ENCODE peak calls at places on chromosomes 6 and 20, in four cellular contexts. E is HepG2, Q is K562, U is GM12878. W is an unnamed sample.

GRCh38 chr6:30171677-30172471 is 8.5 kb downstream of the TRIM15 start:
- DNase-seq in U (no peak), E (no peak), Q (no peak), W (no peak)

GRCh38 chr6:87742106-87742505 is 40.1 kb upstream of the AKIRIN2 start:
- DNase-seq in U (no peak), Q (no peak), E (no peak), W (no peak)

GRCh38 chr6:39223535-39223934 is 5.7 kb downstream of the KCNK5 start:
- DNase-seq in E (no peak), U (no peak), Q (no peak), W (no peak)

GRCh38 chr6:150739711-150740349 is 125.7 kb upstream of the MTHFD1L start:
- DNase-seq in U (no peak), Q (no peak), E (no peak), W (no peak)

GRCh38 chr20:58327211-58327610 is 17.7 kb downstream of the RAB22A start:
- DNase-seq in E (peak), U (no peak), Q (peak), W (no peak)

GRCh38 chr6:106181664-106182418 is 95.7 kb downstream of the PRDM1 start:
- DNase-seq in Q (no peak), U (peak), E (no peak), W (no peak)

GRCh38 chr6:122207794-122208193 is 191.7 kb upstream of the HSF2 start:
- DNase-seq in Q (no peak), U (no peak), E (no peak), W (no peak)

GRCh38 chr6:106334646-106335448 is 9.3 kb upstream of the ATG5 start:
- DNase-seq in Q (peak), E (peak), U (no peak), W (no peak)

GRCh38 chr6:4920914-4921410 is 82.9 kb downstream of the RPP40 start:
- DNase-seq in E (no peak), U (no peak), Q (no peak), W (no peak)

DNA sequence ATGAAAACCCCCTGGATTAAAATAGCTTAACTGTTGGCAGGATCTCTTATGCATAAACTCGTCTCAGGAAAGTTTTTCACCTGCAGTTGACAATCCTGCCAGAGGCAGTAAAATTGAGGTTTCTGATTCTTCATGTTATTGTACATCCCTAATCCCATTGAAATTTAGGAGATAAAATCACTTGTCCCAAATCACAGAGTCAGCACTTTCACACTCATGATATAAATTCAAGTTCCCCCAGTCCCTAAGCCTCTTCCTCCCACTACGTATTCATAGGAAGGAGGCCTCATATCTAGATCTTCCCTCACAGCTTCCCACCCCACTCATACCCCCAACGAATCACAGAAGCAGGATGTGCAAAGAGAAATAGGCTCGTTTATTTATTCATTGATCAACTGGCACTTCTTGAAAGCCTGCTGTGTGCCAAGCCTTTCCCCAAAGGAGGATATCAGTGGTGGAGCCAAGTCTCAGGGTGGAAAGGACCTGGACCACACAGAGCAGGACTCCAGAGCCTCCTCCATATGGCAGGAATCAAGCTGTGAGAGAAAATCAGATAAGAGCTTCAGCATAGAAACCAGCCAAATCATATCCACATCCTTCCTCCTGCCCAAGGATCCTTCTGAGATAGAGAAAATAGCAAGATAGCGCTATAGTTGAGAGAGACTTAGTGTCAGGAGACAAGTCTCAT is 2.3 kb downstream of the SLPI start:
- DNase-seq in U (no peak), E (no peak), Q (no peak), W (no peak)
- TF ChIP-seq JUND in U (no peak), E (no peak), Q (no peak), W (no peak)

GRCh38 chr6:160253714-160254113 is 4.9 kb downstream of the SLC22A2 start:
- DNase-seq in E (peak), U (no peak), Q (no peak), W (no peak)

GRCh38 chr6:160256445-160256844 is 2.2 kb downstream of the SLC22A2 start:
- DNase-seq in U (no peak), Q (no peak), E (no peak), W (no peak)

GRCh38 chr6:160253242-160253641 is 5.4 kb downstream of the SLC22A2 start:
- DNase-seq in Q (no peak), U (no peak), E (no peak), W (no peak)

GRCh38 chr6:160252073-160252809 is 6.4 kb downstream of the SLC22A2 start:
- DNase-seq in Q (no peak), U (no peak), E (no peak), W (no peak)

GRCh38 chr6:160254467-160255312 is 3.9 kb downstream of the SLC22A2 start:
- DNase-seq in U (no peak), E (peak), Q (no peak), W (no peak)
- TF ChIP-seq JUND in U (no peak), E (peak), Q (no peak), W (no peak)

GRCh38 chr20:4504814-4505213 is 216.9 kb upstream of the PRND start:
- DNase-seq in U (no peak), E (no peak), Q (no peak), W (no peak)

GRCh38 chr20:4511776-4512175 is 209.9 kb upstream of the PRND start:
- DNase-seq in E (no peak), U (no peak), Q (no peak), W (no peak)

GRCh38 chr20:4509825-4510522 is 211.7 kb upstream of the PRND start:
- DNase-seq in Q (no peak), U (no peak), E (no peak), W (no peak)

GRCh38 chr20:4508773-4509172 is 212.9 kb upstream of the PRND start:
- DNase-seq in Q (no peak), U (no peak), E (no peak), W (no peak)

GRCh38 chr20:4507288-4507719 is 214.4 kb upstream of the PRND start:
- DNase-seq in U (no peak), E (no peak), Q (no peak), W (no peak)
- TF ChIP-seq JUND in U (no peak), E (no peak), Q (no peak), W (no peak)

DNA sequence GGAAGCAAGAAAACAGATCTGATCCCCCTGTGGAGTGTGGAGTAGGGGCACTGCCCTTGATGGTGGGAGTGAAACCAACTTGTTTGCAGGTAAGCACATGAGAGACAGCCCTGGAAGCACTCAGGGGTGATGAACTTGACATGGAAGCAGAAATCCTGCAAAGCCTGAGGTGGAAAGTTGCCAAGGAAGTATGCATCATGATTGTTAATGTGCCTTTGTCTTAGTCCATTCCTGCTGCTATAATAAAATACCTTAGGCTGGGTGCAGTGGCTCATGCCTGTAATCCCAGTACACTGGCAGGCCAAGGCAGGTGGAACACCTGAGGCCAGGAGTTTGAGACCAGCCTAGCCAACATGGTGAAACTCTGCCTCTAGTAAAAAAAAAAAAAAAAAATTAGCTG is 40.2 kb upstream of the IFNGR1 start:
- DNase-seq in U (no peak), E (peak), Q (no peak), W (no peak)
- TF ChIP-seq JUND in U (no peak), E (no peak), Q (no peak), W (no peak)

DNA sequence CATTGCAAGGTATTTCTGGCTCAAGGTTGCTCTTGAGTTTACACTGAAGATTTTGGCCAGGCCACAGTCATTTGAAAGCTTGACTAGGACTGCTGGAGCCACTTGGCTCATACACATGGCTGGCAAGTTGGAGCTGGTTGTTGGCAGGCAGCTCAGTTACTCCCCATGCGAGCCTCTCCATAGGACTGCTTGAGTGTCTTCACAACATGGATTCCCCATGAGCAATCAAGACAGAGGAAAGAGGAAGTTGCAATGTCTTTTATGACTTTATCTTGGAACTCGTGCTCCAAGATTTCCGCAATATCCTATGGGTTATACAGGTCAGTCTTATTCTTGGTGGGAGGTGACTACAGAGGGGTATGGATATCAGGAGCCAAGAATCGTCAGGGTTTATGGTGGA is 1.4 kb upstream of the MANBAL start:
- DNase-seq in E (no peak), U (no peak), Q (no peak), W (no peak)
- TF ChIP-seq JUND in E (no peak), U (no peak), Q (no peak), W (no peak)

GRCh38 chr6:3919849-3920248 is 70.7 kb downstream of the FAM50B start:
- DNase-seq in U (no peak), E (no peak), Q (no peak), W (no peak)

GRCh38 chr6:3921663-3922062 is 72.5 kb downstream of the FAM50B start:
- DNase-seq in U (no peak), E (no peak), Q (no peak), W (no peak)

GRCh38 chr6:3920321-3920720 is 71.1 kb downstream of the FAM50B start:
- DNase-seq in Q (no peak), E (no peak), U (no peak), W (no peak)

GRCh38 chr6:3918474-3918873 is 69.3 kb downstream of the FAM50B start:
- DNase-seq in U (no peak), E (no peak), Q (no peak), W (no peak)

GRCh38 chr6:3919130-3919628 is 70.0 kb downstream of the FAM50B start:
- DNase-seq in U (no peak), Q (no peak), E (no peak), W (no peak)
- TF ChIP-seq JUND in U (no peak), Q (no peak), E (no peak), W (no peak)